ENCODE peak calls at places on chromosome 10, in four cellular contexts. F is HCT116, X is GM12878, E is HepG2. Z is an unnamed sample.

GRCh38 chr10:110919349-110919931 is at the start of gene SHOC2:
- DNase-seq in X (no peak), F (no peak), E (no peak), Z (no peak)

GRCh38 chr10:34528320-34528719 is 286.8 kb downstream of the PARD3 start:
- DNase-seq in E (peak), F (peak), X (no peak), Z (peak)

GRCh38 chr10:122173766-122174435 is 97.2 kb upstream of the BTBD16 start:
- DNase-seq in F (no peak), X (no peak), E (no peak), Z (no peak)

GRCh38 chr10:72315611-72316385 is 38.9 kb downstream of the DNAJB12 start:
- DNase-seq in F (no peak), X (no peak), E (no peak), Z (peak)

GRCh38 chr10:70998086-70998485 is 109.7 kb upstream of the PCBD1 start:
- DNase-seq in F (no peak), E (no peak), X (no peak), Z (no peak)

GRCh38 chr10:16856567-16856966 is 39.3 kb upstream of the RSU1 start:
- DNase-seq in X (no peak), E (no peak), F (no peak), Z (no peak)

GRCh38 chr10:3426190-3426845 is 253.7 kb upstream of the PITRM1 start:
- DNase-seq in E (peak), X (no peak), F (no peak), Z (peak)

GRCh38 chr10:71204746-71205145 is 7.6 kb upstream of the UNC5B start:
- DNase-seq in X (no peak), F (no peak), E (no peak), Z (no peak)

GRCh38 chr10:104681485-104681884 is 40.4 kb downstream of the SORCS3 start:
- DNase-seq in E (no peak), F (no peak), X (no peak), Z (no peak)

GRCh38 chr10:130021373-130021950 is 57.4 kb upstream of the EBF3 start:
- DNase-seq in F (no peak), X (no peak), E (no peak), Z (no peak)

GRCh38 chr10:7625009-7625408 is 41.8 kb downstream of the ITIH5 start:
- DNase-seq in X (no peak), E (no peak), F (no peak), Z (no peak)

GRCh38 chr10:96711048-96711713 is 9.1 kb downstream of the PIK3AP1 start:
- DNase-seq in E (no peak), X (no peak), F (no peak), Z (no peak)

GRCh38 chr10:47022311-47023131 is 111.3 kb downstream of the PTPN20 start:
- DNase-seq in F (no peak), E (no peak), X (no peak), Z (no peak)

GRCh38 chr10:131676448-131676847 is 224.4 kb upstream of the PPP2R2D start:
- DNase-seq in F (no peak), X (no peak), E (no peak), Z (no peak)

GRCh38 chr10:83724471-83725241 is 414.7 kb upstream of the GHITM start:
- DNase-seq in E (no peak), F (no peak), X (peak), Z (no peak)

GRCh38 chr10:12780634-12781601 is 220.6 kb downstream of the CCDC3 start:
- DNase-seq in F (no peak), X (no peak), E (no peak), Z (no peak)

GRCh38 chr10:133336131-133337078 is at the start of gene CALY:
- DNase-seq in E (no peak), X (no peak), F (no peak), Z (no peak)

GRCh38 chr10:5818894-5819293 is 5.7 kb upstream of the GDI2 start:
- DNase-seq in F (no peak), E (no peak), X (no peak), Z (no peak)

DNA sequence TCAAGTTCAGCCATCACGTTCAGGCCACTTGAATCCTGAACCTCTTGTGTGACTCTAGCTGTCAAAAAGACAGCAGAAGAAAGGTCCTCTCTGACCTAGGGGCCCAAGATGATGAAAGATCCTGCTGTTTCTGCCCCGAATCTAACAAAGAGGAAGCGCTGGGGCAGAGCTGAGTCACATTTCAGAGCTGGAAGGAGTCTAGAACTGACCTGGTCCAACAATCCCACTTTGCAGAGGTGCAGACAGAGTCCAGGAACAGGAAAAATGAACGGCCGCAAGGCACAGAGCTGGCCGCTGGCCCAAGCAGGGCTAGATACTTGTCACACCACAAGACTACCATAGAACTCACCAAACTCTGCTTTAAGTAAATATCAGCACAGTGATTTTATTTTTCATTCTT is 52.9 kb downstream of the CHST15 start:
- DNase-seq in X (no peak), F (no peak), E (no peak), Z (no peak)
- TF ChIP-seq JUND in X (no peak), F (no peak), E (no peak), Z (no peak)

GRCh38 chr10:48769706-48770105 is 85.0 kb downstream of the WDFY4 start:
- DNase-seq in E (no peak), F (no peak), X (no peak), Z (no peak)
- TF ChIP-seq JUND in E (no peak), F (no peak), X (no peak), Z (no peak)

GRCh38 chr10:30988831-30989458 is 42.7 kb downstream of the ZNF438 start:
- DNase-seq in F (no peak), X (no peak), E (no peak), Z (no peak)

GRCh38 chr10:30984563-30985328 is 46.9 kb downstream of the ZNF438 start:
- DNase-seq in E (no peak), X (no peak), F (no peak), Z (no peak)

GRCh38 chr10:30986027-30986672 is 45.5 kb downstream of the ZNF438 start:
- DNase-seq in F (no peak), E (no peak), X (no peak), Z (no peak)

GRCh38 chr10:30987463-30987862 is 44.2 kb downstream of the ZNF438 start:
- DNase-seq in X (no peak), F (no peak), E (no peak), Z (no peak)

GRCh38 chr10:30985552-30985951 is 46.1 kb downstream of the ZNF438 start:
- DNase-seq in E (no peak), F (peak), X (no peak), Z (no peak)
- TF ChIP-seq JUND in E (no peak), F (no peak), X (no peak), Z (no peak)

GRCh38 chr10:69392481-69393000 is 24.2 kb downstream of the TACR2 start:
- DNase-seq in F (peak), E (peak), X (peak), Z (peak)
- TF ChIP-seq JUND in F (no peak), E (no peak), X (no peak), Z (no peak)

GRCh38 chr10:79292789-79293746 is 54.2 kb upstream of the PPIF start:
- DNase-seq in E (peak), F (no peak), X (no peak), Z (peak)
- TF ChIP-seq JUND in E (no peak), F (no peak), X (no peak), Z (no peak)

GRCh38 chr10:79021948-79022499 is 46.7 kb upstream of the ZMIZ1 start:
- DNase-seq in F (no peak), E (no peak), X (no peak), Z (no peak)
- TF ChIP-seq JUND in F (no peak), E (no peak), X (no peak), Z (no peak)

GRCh38 chr10:113732966-113733365 is 18.5 kb upstream of the PLEKHS1 start:
- DNase-seq in F (no peak), E (no peak), X (no peak), Z (no peak)
- TF ChIP-seq JUND in F (no peak), E (no peak), X (no peak), Z (no peak)

GRCh38 chr10:116055252-116055918 is 217.6 kb downstream of the GFRA1 start:
- DNase-seq in E (no peak), X (no peak), F (no peak), Z (no peak)
- TF ChIP-seq JUND in E (no peak), X (no peak), F (no peak), Z (no peak)